ENCODE peak calls at places on chromosomes 5 and 9, in five cellular contexts. Q is HEK293T, R is frontal cortex, X is T-helper 1 cell, F is AG04450. A is an unnamed sample.

GRCh38 chr9:77750981-77751340 is 102.8 kb upstream of the GNA14 start:
- DNase-seq in F (no peak), Q (no peak), X (no peak), R (no peak), A (no peak)

GRCh38 chr9:100322954-100323536 is 29.7 kb downstream of the TEX10 start:
- DNase-seq in R (no peak), F (no peak), X (no peak), Q (peak), A (peak)

GRCh38 chr5:604391-604831 is 7.7 kb upstream of the CEP72 start:
- DNase-seq in X (no peak), F (no peak), Q (no peak), R (no peak), A (no peak)

GRCh38 chr9:12798066-12798770 is 23.4 kb downstream of the LURAP1L start:
- DNase-seq in F (no peak), Q (no peak), X (no peak), R (no peak), A (no peak)

GRCh38 chr5:1521671-1522600 is 1.8 kb downstream of the LPCAT1 start:
- DNase-seq in Q (peak), F (peak), X (no peak), R (no peak), A (no peak)

GRCh38 chr5:154486427-154486866 is 8.4 kb upstream of the HAND1 start:
- DNase-seq in R (no peak), X (no peak), F (no peak), Q (no peak), A (no peak)

GRCh38 chr9:129023036-129023907 is 4.9 kb downstream of the SH3GLB2 start:
- DNase-seq in R (no peak), Q (peak), X (no peak), F (peak), A (peak)

GRCh38 chr5:15807248-15807647 is 307.3 kb downstream of the FBXL7 start:
- DNase-seq in Q (no peak), X (no peak), R (no peak), F (no peak), A (no peak)

GRCh38 chr9:35398651-35399335 is 91.1 kb upstream of the RUSC2 start:
- DNase-seq in X (no peak), R (no peak), Q (no peak), F (no peak), A (no peak)

GRCh38 chr5:41284938-41285337 is 71.6 kb upstream of the C6 start:
- DNase-seq in X (no peak), R (no peak), F (no peak), Q (no peak), A (no peak)

GRCh38 chr5:102666164-102666951 is 88.7 kb upstream of the PAM start:
- DNase-seq in F (no peak), X (no peak), Q (no peak), R (no peak), A (no peak)

GRCh38 chr5:146630467-146630866 is 114.5 kb upstream of the GPR151 start:
- DNase-seq in X (no peak), Q (no peak), F (no peak), R (no peak), A (no peak)

GRCh38 chr5:139837711-139838380 is 42.2 kb downstream of the PSD2 start:
- DNase-seq in R (no peak), X (no peak), Q (no peak), F (no peak), A (no peak)

GRCh38 chr5:58462623-58463230 is 2.8 kb upstream of the PLK2 start:
- DNase-seq in F (no peak), Q (peak), R (peak), X (peak), A (peak)

GRCh38 chr9:134842321-134842720 is 38.3 kb upstream of the FCN2 start:
- DNase-seq in F (no peak), Q (no peak), X (no peak), R (no peak), A (no peak)

GRCh38 chr5:123422433-123423277 is 548 bp downstream of the CEP120 start:
- DNase-seq in R (peak), X (no peak), Q (peak), F (no peak), A (peak)

GRCh38 chr9:133275105-133276000 is at the start of gene ABO:
- DNase-seq in R (no peak), X (no peak), F (no peak), Q (no peak), A (no peak)

GRCh38 chr5:171226864-171227263 is 82.2 kb upstream of the TLX3 start:
- DNase-seq in Q (no peak), R (no peak), X (no peak), F (no peak), A (no peak)

GRCh38 chr5:136025900-136026299 is 2.9 kb upstream of the TGFBI start:
- DNase-seq in F (peak), Q (no peak), X (no peak), R (peak), A (no peak)

A was measured in midbrain.